ENCODE peak calls at places on chromosomes 7 and 10, in eight cellular contexts. One of them, this sample, is unnamed.

GRCh38 chr10:68043030-68043429 is 32.1 kb downstream of the HERC4 start:
- DNase-seq in AG08396: no peak
- DNase-seq in epithelial cell of esophagus: peak; percentile 24
- DNase-seq in MV-4-11: no peak
- DNase-seq in adrenal gland: no peak
- DNase-seq in activated gamma-delta T cell treated with Interleukin-2 at 50 U/mL for 16 hours: no peak
- DNase-seq in activated CD8-positive, alpha-beta memory T cell treated with anti-CD3 and anti-CD28 coated beads, Interleukin-2, amount 10 ng/mL, durations not matched to agents 7 days and 5 days: no peak
- DNase-seq in activated T-helper 9 cell treated with anti-CD3 and anti-CD28 coated beads, Interleukin-2, amount 50 U/mL, for 16 hours: no peak
- DNase-seq in this sample: peak; percentile 32

GRCh38 chr10:110859947-110860376 is 11.8 kb upstream of the PDCD4 start:
- DNase-seq in activated CD8-positive, alpha-beta memory T cell treated with anti-CD3 and anti-CD28 coated beads, Interleukin-2, amount 10 ng/mL, durations not matched to agents 7 days and 5 days: no peak
- DNase-seq in AG08396: peak; percentile 54
- DNase-seq in adrenal gland: no peak
- DNase-seq in MV-4-11: peak; percentile 99
- DNase-seq in activated T-helper 9 cell treated with anti-CD3 and anti-CD28 coated beads, Interleukin-2, amount 50 U/mL, for 16 hours: no peak
- DNase-seq in activated gamma-delta T cell treated with Interleukin-2 at 50 U/mL for 16 hours: no peak
- DNase-seq in epithelial cell of esophagus: no peak
- DNase-seq in this sample: no peak

GRCh38 chr7:155233703-155234492 is 63.8 kb upstream of the INSIG1 start:
- DNase-seq in AG08396: no peak
- DNase-seq in activated gamma-delta T cell treated with Interleukin-2 at 50 U/mL for 16 hours: no peak
- DNase-seq in epithelial cell of esophagus: no peak
- DNase-seq in adrenal gland: no peak
- DNase-seq in activated CD8-positive, alpha-beta memory T cell treated with anti-CD3 and anti-CD28 coated beads, Interleukin-2, amount 10 ng/mL, durations not matched to agents 7 days and 5 days: peak; percentile 51
- DNase-seq in activated T-helper 9 cell treated with anti-CD3 and anti-CD28 coated beads, Interleukin-2, amount 50 U/mL, for 16 hours: no peak
- DNase-seq in MV-4-11: no peak
- DNase-seq in this sample: no peak

GRCh38 chr7:17301491-17302101 is 3.1 kb downstream of the AHR start:
- DNase-seq in AG08396: no peak
- DNase-seq in adrenal gland: peak; percentile 45
- DNase-seq in activated T-helper 9 cell treated with anti-CD3 and anti-CD28 coated beads, Interleukin-2, amount 50 U/mL, for 16 hours: peak; percentile 19
- DNase-seq in activated CD8-positive, alpha-beta memory T cell treated with anti-CD3 and anti-CD28 coated beads, Interleukin-2, amount 10 ng/mL, durations not matched to agents 7 days and 5 days: peak; percentile 48
- DNase-seq in epithelial cell of esophagus: peak; percentile 60
- DNase-seq in activated gamma-delta T cell treated with Interleukin-2 at 50 U/mL for 16 hours: peak; percentile 55
- DNase-seq in MV-4-11: peak; percentile 3
- DNase-seq in this sample: peak; percentile 66

GRCh38 chr7:28627869-28628268 is 215.6 kb downstream of the CREB5 start:
- DNase-seq in activated CD8-positive, alpha-beta memory T cell treated with anti-CD3 and anti-CD28 coated beads, Interleukin-2, amount 10 ng/mL, durations not matched to agents 7 days and 5 days: no peak
- DNase-seq in adrenal gland: no peak
- DNase-seq in MV-4-11: no peak
- DNase-seq in AG08396: no peak
- DNase-seq in activated T-helper 9 cell treated with anti-CD3 and anti-CD28 coated beads, Interleukin-2, amount 50 U/mL, for 16 hours: no peak
- DNase-seq in activated gamma-delta T cell treated with Interleukin-2 at 50 U/mL for 16 hours: no peak
- DNase-seq in epithelial cell of esophagus: no peak
- DNase-seq in this sample: no peak

GRCh38 chr10:86779267-86780017 is 23.0 kb downstream of the BMPR1A start:
- DNase-seq in MV-4-11: no peak
- DNase-seq in epithelial cell of esophagus: no peak
- DNase-seq in activated gamma-delta T cell treated with Interleukin-2 at 50 U/mL for 16 hours: no peak
- DNase-seq in AG08396: no peak
- DNase-seq in adrenal gland: no peak
- DNase-seq in activated T-helper 9 cell treated with anti-CD3 and anti-CD28 coated beads, Interleukin-2, amount 50 U/mL, for 16 hours: no peak
- DNase-seq in activated CD8-positive, alpha-beta memory T cell treated with anti-CD3 and anti-CD28 coated beads, Interleukin-2, amount 10 ng/mL, durations not matched to agents 7 days and 5 days: no peak
- DNase-seq in this sample: no peak

GRCh38 chr7:31526882-31527281 is 13.0 kb downstream of the ITPRID1 start:
- DNase-seq in AG08396: no peak
- DNase-seq in epithelial cell of esophagus: no peak
- DNase-seq in adrenal gland: no peak
- DNase-seq in activated gamma-delta T cell treated with Interleukin-2 at 50 U/mL for 16 hours: no peak
- DNase-seq in MV-4-11: no peak
- DNase-seq in activated T-helper 9 cell treated with anti-CD3 and anti-CD28 coated beads, Interleukin-2, amount 50 U/mL, for 16 hours: no peak
- DNase-seq in activated CD8-positive, alpha-beta memory T cell treated with anti-CD3 and anti-CD28 coated beads, Interleukin-2, amount 10 ng/mL, durations not matched to agents 7 days and 5 days: no peak
- DNase-seq in this sample: no peak

GRCh38 chr10:74925716-74926115 is 99.3 kb downstream of the KAT6B start:
- DNase-seq in MV-4-11: no peak
- DNase-seq in activated CD8-positive, alpha-beta memory T cell treated with anti-CD3 and anti-CD28 coated beads, Interleukin-2, amount 10 ng/mL, durations not matched to agents 7 days and 5 days: no peak
- DNase-seq in activated T-helper 9 cell treated with anti-CD3 and anti-CD28 coated beads, Interleukin-2, amount 50 U/mL, for 16 hours: no peak
- DNase-seq in activated gamma-delta T cell treated with Interleukin-2 at 50 U/mL for 16 hours: no peak
- DNase-seq in AG08396: no peak
- DNase-seq in epithelial cell of esophagus: no peak
- DNase-seq in adrenal gland: no peak
- DNase-seq in this sample: no peak

GRCh38 chr7:10888861-10889260 is 84.8 kb upstream of the PHF14 start:
- DNase-seq in adrenal gland: no peak
- DNase-seq in AG08396: no peak
- DNase-seq in activated T-helper 9 cell treated with anti-CD3 and anti-CD28 coated beads, Interleukin-2, amount 50 U/mL, for 16 hours: no peak
- DNase-seq in activated gamma-delta T cell treated with Interleukin-2 at 50 U/mL for 16 hours: peak; percentile 6
- DNase-seq in activated CD8-positive, alpha-beta memory T cell treated with anti-CD3 and anti-CD28 coated beads, Interleukin-2, amount 10 ng/mL, durations not matched to agents 7 days and 5 days: peak; percentile 43
- DNase-seq in MV-4-11: peak; percentile 65
- DNase-seq in epithelial cell of esophagus: no peak
- DNase-seq in this sample: no peak

GRCh38 chr7:157411580-157411979 is 74.8 kb downstream of the DNAJB6 start:
- DNase-seq in epithelial cell of esophagus: peak; percentile 9
- DNase-seq in AG08396: no peak
- DNase-seq in activated gamma-delta T cell treated with Interleukin-2 at 50 U/mL for 16 hours: peak; percentile 26
- DNase-seq in activated CD8-positive, alpha-beta memory T cell treated with anti-CD3 and anti-CD28 coated beads, Interleukin-2, amount 10 ng/mL, durations not matched to agents 7 days and 5 days: peak; percentile 84
- DNase-seq in adrenal gland: no peak
- DNase-seq in MV-4-11: no peak
- DNase-seq in activated T-helper 9 cell treated with anti-CD3 and anti-CD28 coated beads, Interleukin-2, amount 50 U/mL, for 16 hours: peak; percentile 59
- DNase-seq in this sample: peak; percentile 81

GRCh38 chr7:50342616-50343114 is 38.1 kb downstream of the IKZF1 start:
- DNase-seq in activated T-helper 9 cell treated with anti-CD3 and anti-CD28 coated beads, Interleukin-2, amount 50 U/mL, for 16 hours: peak; percentile 43
- DNase-seq in adrenal gland: no peak
- DNase-seq in activated gamma-delta T cell treated with Interleukin-2 at 50 U/mL for 16 hours: peak; percentile 62
- DNase-seq in activated CD8-positive, alpha-beta memory T cell treated with anti-CD3 and anti-CD28 coated beads, Interleukin-2, amount 10 ng/mL, durations not matched to agents 7 days and 5 days: peak; percentile 73
- DNase-seq in AG08396: no peak
- DNase-seq in epithelial cell of esophagus: no peak
- DNase-seq in MV-4-11: peak; percentile 44
- DNase-seq in this sample: no peak

This sample was measured in PC-3.